ENCODE peak calls at places on chromosomes 2 and 18, in ten cellular contexts. One of them, this sample, is unnamed.

GRCh38 chr2:169828141-169828811 is 1.0 kb downstream of the UBR3 start:
- DNase-seq in fibroblast of pulmonary artery: peak
- DNase-seq in CD8-positive, alpha-beta memory T cell: peak
- DNase-seq in brain microvascular endothelial cell: peak
- DNase-seq in Karpas-422: peak
- DNase-seq in fibroblast of the aortic adventitia: peak
- DNase-seq in GM23248: peak
- DNase-seq in lower lobe of right lung: peak
- DNase-seq in cardiac muscle cell: peak
- DNase-seq in GM06990: peak
- DNase-seq in this sample: peak

GRCh38 chr2:241620419-241620769 is 16.6 kb downstream of the THAP4 start:
- DNase-seq in CD8-positive, alpha-beta memory T cell: no peak
- DNase-seq in cardiac muscle cell: peak
- DNase-seq in Karpas-422: no peak
- DNase-seq in fibroblast of pulmonary artery: no peak
- DNase-seq in fibroblast of the aortic adventitia: no peak
- DNase-seq in GM23248: peak
- DNase-seq in GM06990: no peak
- DNase-seq in brain microvascular endothelial cell: peak
- DNase-seq in lower lobe of right lung: no peak
- DNase-seq in this sample: no peak

GRCh38 chr2:108351889-108352288 is 25.9 kb upstream of the SULT1C4 start:
- DNase-seq in brain microvascular endothelial cell: no peak
- DNase-seq in GM06990: no peak
- DNase-seq in GM23248: peak
- DNase-seq in fibroblast of the aortic adventitia: peak
- DNase-seq in Karpas-422: no peak
- DNase-seq in lower lobe of right lung: no peak
- DNase-seq in CD8-positive, alpha-beta memory T cell: no peak
- DNase-seq in cardiac muscle cell: peak
- DNase-seq in fibroblast of pulmonary artery: peak
- DNase-seq in this sample: no peak

GRCh38 chr18:32661486-32662299 is 111.1 kb downstream of the KLHL14 start:
- DNase-seq in fibroblast of pulmonary artery: peak
- DNase-seq in GM23248: peak
- DNase-seq in cardiac muscle cell: no peak
- DNase-seq in CD8-positive, alpha-beta memory T cell: no peak
- DNase-seq in lower lobe of right lung: no peak
- DNase-seq in fibroblast of the aortic adventitia: no peak
- DNase-seq in Karpas-422: no peak
- DNase-seq in brain microvascular endothelial cell: peak
- DNase-seq in GM06990: no peak
- DNase-seq in this sample: no peak

GRCh38 chr2:31253344-31254155 is 19.6 kb downstream of the EHD3 start:
- DNase-seq in brain microvascular endothelial cell: no peak
- DNase-seq in fibroblast of pulmonary artery: no peak
- DNase-seq in CD8-positive, alpha-beta memory T cell: no peak
- DNase-seq in GM23248: no peak
- DNase-seq in lower lobe of right lung: no peak
- DNase-seq in GM06990: peak
- DNase-seq in cardiac muscle cell: no peak
- DNase-seq in fibroblast of the aortic adventitia: no peak
- DNase-seq in Karpas-422: peak
- DNase-seq in this sample: no peak

GRCh38 chr2:137939026-137939425 is 25.2 kb upstream of the HNMT start:
- DNase-seq in GM23248: no peak
- DNase-seq in fibroblast of pulmonary artery: peak
- DNase-seq in fibroblast of the aortic adventitia: peak
- DNase-seq in Karpas-422: no peak
- DNase-seq in cardiac muscle cell: peak
- DNase-seq in brain microvascular endothelial cell: no peak
- DNase-seq in GM06990: no peak
- DNase-seq in CD8-positive, alpha-beta memory T cell: no peak
- DNase-seq in lower lobe of right lung: no peak
- DNase-seq in this sample: no peak

GRCh38 chr2:176879596-176879995 is 333.0 kb upstream of the HNRNPA3 start:
- DNase-seq in fibroblast of the aortic adventitia: no peak
- DNase-seq in brain microvascular endothelial cell: no peak
- DNase-seq in CD8-positive, alpha-beta memory T cell: no peak
- DNase-seq in lower lobe of right lung: no peak
- DNase-seq in GM06990: no peak
- DNase-seq in fibroblast of pulmonary artery: no peak
- DNase-seq in GM23248: no peak
- DNase-seq in Karpas-422: no peak
- DNase-seq in cardiac muscle cell: no peak
- DNase-seq in this sample: no peak

GRCh38 chr2:84946204-84947009 is 24.6 kb upstream of the KCMF1 start:
- DNase-seq in fibroblast of the aortic adventitia: peak
- DNase-seq in GM23248: peak
- DNase-seq in fibroblast of pulmonary artery: peak
- DNase-seq in cardiac muscle cell: peak
- DNase-seq in CD8-positive, alpha-beta memory T cell: no peak
- DNase-seq in GM06990: peak
- DNase-seq in brain microvascular endothelial cell: peak
- DNase-seq in Karpas-422: peak
- DNase-seq in lower lobe of right lung: no peak
- DNase-seq in this sample: no peak

GRCh38 chr18:2911533-2911932 is 64.7 kb downstream of the EMILIN2 start:
- DNase-seq in fibroblast of pulmonary artery: no peak
- DNase-seq in GM23248: no peak
- DNase-seq in fibroblast of the aortic adventitia: no peak
- DNase-seq in CD8-positive, alpha-beta memory T cell: no peak
- DNase-seq in lower lobe of right lung: no peak
- DNase-seq in Karpas-422: no peak
- DNase-seq in GM06990: no peak
- DNase-seq in cardiac muscle cell: no peak
- DNase-seq in brain microvascular endothelial cell: no peak
- DNase-seq in this sample: no peak

GRCh38 chr18:45024357-45025107 is 343.8 kb downstream of the SETBP1 start:
- DNase-seq in fibroblast of the aortic adventitia: no peak
- DNase-seq in cardiac muscle cell: no peak
- DNase-seq in brain microvascular endothelial cell: no peak
- DNase-seq in fibroblast of pulmonary artery: no peak
- DNase-seq in Karpas-422: peak
- DNase-seq in GM06990: no peak
- DNase-seq in lower lobe of right lung: no peak
- DNase-seq in GM23248: no peak
- DNase-seq in CD8-positive, alpha-beta memory T cell: no peak
- DNase-seq in this sample: no peak

GRCh38 chr18:74796928-74797576 is 199.4 kb downstream of the ZNF407 start:
- DNase-seq in brain microvascular endothelial cell: no peak
- DNase-seq in cardiac muscle cell: peak
- DNase-seq in fibroblast of the aortic adventitia: peak
- DNase-seq in Karpas-422: peak
- DNase-seq in fibroblast of pulmonary artery: peak
- DNase-seq in CD8-positive, alpha-beta memory T cell: no peak
- DNase-seq in lower lobe of right lung: no peak
- DNase-seq in GM06990: no peak
- DNase-seq in GM23248: peak
- DNase-seq in this sample: no peak

GRCh38 chr2:200095436-200095835 is 140.1 kb downstream of the MAIP1 start:
- DNase-seq in Karpas-422: peak
- DNase-seq in brain microvascular endothelial cell: no peak
- DNase-seq in GM06990: no peak
- DNase-seq in CD8-positive, alpha-beta memory T cell: no peak
- DNase-seq in lower lobe of right lung: no peak
- DNase-seq in fibroblast of the aortic adventitia: no peak
- DNase-seq in fibroblast of pulmonary artery: no peak
- DNase-seq in cardiac muscle cell: no peak
- DNase-seq in GM23248: no peak
- DNase-seq in this sample: no peak

GRCh38 chr2:52874706-52875105 is 892.9 kb upstream of the CHAC2 start:
- DNase-seq in fibroblast of pulmonary artery: no peak
- DNase-seq in lower lobe of right lung: no peak
- DNase-seq in GM23248: peak
- DNase-seq in brain microvascular endothelial cell: no peak
- DNase-seq in Karpas-422: no peak
- DNase-seq in CD8-positive, alpha-beta memory T cell: no peak
- DNase-seq in cardiac muscle cell: no peak
- DNase-seq in fibroblast of the aortic adventitia: no peak
- DNase-seq in GM06990: no peak
- DNase-seq in this sample: no peak

GRCh38 chr18:79440728-79441127 is 45.0 kb downstream of the NFATC1 start:
- DNase-seq in brain microvascular endothelial cell: no peak
- DNase-seq in fibroblast of pulmonary artery: no peak
- DNase-seq in fibroblast of the aortic adventitia: no peak
- DNase-seq in Karpas-422: no peak
- DNase-seq in cardiac muscle cell: no peak
- DNase-seq in GM23248: no peak
- DNase-seq in GM06990: no peak
- DNase-seq in lower lobe of right lung: peak
- DNase-seq in CD8-positive, alpha-beta memory T cell: no peak
- DNase-seq in this sample: no peak

GRCh38 chr2:179410552-179411356 is 146.1 kb upstream of the SESTD1 start:
- DNase-seq in CD8-positive, alpha-beta memory T cell: no peak
- DNase-seq in fibroblast of the aortic adventitia: peak
- DNase-seq in brain microvascular endothelial cell: peak
- DNase-seq in cardiac muscle cell: peak
- DNase-seq in GM06990: peak
- DNase-seq in fibroblast of pulmonary artery: peak
- DNase-seq in GM23248: peak
- DNase-seq in lower lobe of right lung: no peak
- DNase-seq in Karpas-422: peak
- DNase-seq in this sample: peak

GRCh38 chr2:71126957-71127356 is 3.1 kb downstream of the MCEE start:
- DNase-seq in CD8-positive, alpha-beta memory T cell: no peak
- DNase-seq in GM23248: no peak
- DNase-seq in fibroblast of the aortic adventitia: no peak
- DNase-seq in brain microvascular endothelial cell: no peak
- DNase-seq in lower lobe of right lung: no peak
- DNase-seq in fibroblast of pulmonary artery: no peak
- DNase-seq in cardiac muscle cell: no peak
- DNase-seq in GM06990: no peak
- DNase-seq in Karpas-422: no peak
- DNase-seq in this sample: no peak
- H3K4me3 ChIP-seq in CD8-positive, alpha-beta memory T cell: no peak
- H3K4me3 ChIP-seq in GM23248: no peak
- H3K4me3 ChIP-seq in fibroblast of the aortic adventitia: no peak
- H3K4me3 ChIP-seq in brain microvascular endothelial cell: no peak
- H3K4me3 ChIP-seq in lower lobe of right lung: no peak
- H3K4me3 ChIP-seq in fibroblast of pulmonary artery: no peak
- H3K4me3 ChIP-seq in cardiac muscle cell: no peak
- H3K4me3 ChIP-seq in GM06990: no peak
- H3K4me3 ChIP-seq in Karpas-422: no peak
- H3K4me3 ChIP-seq in this sample: no peak

GRCh38 chr2:118857677-118858484 is 10.4 kb upstream of the EN1 start:
- DNase-seq in lower lobe of right lung: no peak
- DNase-seq in GM06990: no peak
- DNase-seq in brain microvascular endothelial cell: no peak
- DNase-seq in cardiac muscle cell: no peak
- DNase-seq in fibroblast of pulmonary artery: no peak
- DNase-seq in GM23248: no peak
- DNase-seq in fibroblast of the aortic adventitia: no peak
- DNase-seq in CD8-positive, alpha-beta memory T cell: no peak
- DNase-seq in Karpas-422: no peak
- DNase-seq in this sample: peak
- H3K4me3 ChIP-seq in lower lobe of right lung: no peak
- H3K4me3 ChIP-seq in GM06990: no peak
- H3K4me3 ChIP-seq in brain microvascular endothelial cell: no peak
- H3K4me3 ChIP-seq in cardiac muscle cell: no peak
- H3K4me3 ChIP-seq in fibroblast of pulmonary artery: no peak
- H3K4me3 ChIP-seq in GM23248: no peak
- H3K4me3 ChIP-seq in fibroblast of the aortic adventitia: no peak
- H3K4me3 ChIP-seq in CD8-positive, alpha-beta memory T cell: no peak
- H3K4me3 ChIP-seq in Karpas-422: no peak
- H3K4me3 ChIP-seq in this sample: no peak

GRCh38 chr18:59038295-59039039 is 101.2 kb upstream of the SEC11C start:
- DNase-seq in cardiac muscle cell: no peak
- DNase-seq in CD8-positive, alpha-beta memory T cell: no peak
- DNase-seq in GM23248: no peak
- DNase-seq in lower lobe of right lung: no peak
- DNase-seq in fibroblast of the aortic adventitia: no peak
- DNase-seq in GM06990: no peak
- DNase-seq in fibroblast of pulmonary artery: no peak
- DNase-seq in Karpas-422: no peak
- DNase-seq in brain microvascular endothelial cell: no peak
- DNase-seq in this sample: no peak
- H3K4me3 ChIP-seq in cardiac muscle cell: no peak
- H3K4me3 ChIP-seq in CD8-positive, alpha-beta memory T cell: no peak
- H3K4me3 ChIP-seq in GM23248: no peak
- H3K4me3 ChIP-seq in lower lobe of right lung: no peak
- H3K4me3 ChIP-seq in fibroblast of the aortic adventitia: no peak
- H3K4me3 ChIP-seq in GM06990: no peak
- H3K4me3 ChIP-seq in fibroblast of pulmonary artery: no peak
- H3K4me3 ChIP-seq in Karpas-422: no peak
- H3K4me3 ChIP-seq in brain microvascular endothelial cell: no peak
- H3K4me3 ChIP-seq in this sample: no peak

GRCh38 chr2:144524190-144524957 is 4.5 kb upstream of the ZEB2 start:
- DNase-seq in Karpas-422: peak
- DNase-seq in GM23248: peak
- DNase-seq in brain microvascular endothelial cell: no peak
- DNase-seq in fibroblast of the aortic adventitia: peak
- DNase-seq in fibroblast of pulmonary artery: no peak
- DNase-seq in GM06990: no peak
- DNase-seq in CD8-positive, alpha-beta memory T cell: peak
- DNase-seq in cardiac muscle cell: peak
- DNase-seq in lower lobe of right lung: peak
- DNase-seq in this sample: peak

GRCh38 chr2:144520718-144521487 is 984 bp upstream of the ZEB2 start:
- DNase-seq in GM23248: peak
- DNase-seq in CD8-positive, alpha-beta memory T cell: no peak
- DNase-seq in lower lobe of right lung: no peak
- DNase-seq in GM06990: no peak
- DNase-seq in fibroblast of pulmonary artery: peak
- DNase-seq in Karpas-422: peak
- DNase-seq in cardiac muscle cell: peak
- DNase-seq in fibroblast of the aortic adventitia: peak
- DNase-seq in brain microvascular endothelial cell: peak
- DNase-seq in this sample: no peak

GRCh38 chr2:144522741-144523605 is 3.1 kb upstream of the ZEB2 start:
- DNase-seq in GM23248: peak
- DNase-seq in cardiac muscle cell: no peak
- DNase-seq in Karpas-422: peak
- DNase-seq in fibroblast of pulmonary artery: no peak
- DNase-seq in brain microvascular endothelial cell: peak
- DNase-seq in CD8-positive, alpha-beta memory T cell: no peak
- DNase-seq in lower lobe of right lung: peak
- DNase-seq in fibroblast of the aortic adventitia: peak
- DNase-seq in GM06990: no peak
- DNase-seq in this sample: no peak

GRCh38 chr2:144521702-144522101 is 1.8 kb upstream of the ZEB2 start:
- DNase-seq in GM23248: no peak
- DNase-seq in Karpas-422: no peak
- DNase-seq in cardiac muscle cell: no peak
- DNase-seq in GM06990: no peak
- DNase-seq in lower lobe of right lung: no peak
- DNase-seq in brain microvascular endothelial cell: no peak
- DNase-seq in fibroblast of the aortic adventitia: no peak
- DNase-seq in CD8-positive, alpha-beta memory T cell: no peak
- DNase-seq in fibroblast of pulmonary artery: no peak
- DNase-seq in this sample: no peak

GRCh38 chr2:144523606-144524131 is 3.8 kb upstream of the ZEB2 start:
- DNase-seq in Karpas-422: peak
- DNase-seq in CD8-positive, alpha-beta memory T cell: no peak
- DNase-seq in fibroblast of pulmonary artery: no peak
- DNase-seq in brain microvascular endothelial cell: peak
- DNase-seq in fibroblast of the aortic adventitia: peak
- DNase-seq in cardiac muscle cell: no peak
- DNase-seq in lower lobe of right lung: no peak
- DNase-seq in GM23248: peak
- DNase-seq in GM06990: no peak
- DNase-seq in this sample: no peak
- H3K4me3 ChIP-seq in Karpas-422: peak
- H3K4me3 ChIP-seq in CD8-positive, alpha-beta memory T cell: peak
- H3K4me3 ChIP-seq in fibroblast of pulmonary artery: peak
- H3K4me3 ChIP-seq in brain microvascular endothelial cell: peak
- H3K4me3 ChIP-seq in fibroblast of the aortic adventitia: peak
- H3K4me3 ChIP-seq in cardiac muscle cell: peak
- H3K4me3 ChIP-seq in lower lobe of right lung: peak
- H3K4me3 ChIP-seq in GM23248: peak
- H3K4me3 ChIP-seq in GM06990: no peak
- H3K4me3 ChIP-seq in this sample: peak